ENCODE peak calls at places on chromosomes 1 and 21, in four cellular contexts. One of them, this sample, is unnamed.

GRCh38 chr1:39900662-39901485 is 843 bp downstream of the MYCL start:
- DNase-seq in K562: peak; percentile 49
- DNase-seq in HepG2: no peak
- DNase-seq in H1: peak; percentile 67
- DNase-seq in this sample: no peak

GRCh38 chr1:112341986-112342385 is 54.0 kb upstream of the CTTNBP2NL start:
- DNase-seq in HepG2: no peak
- DNase-seq in K562: no peak
- DNase-seq in H1: no peak
- DNase-seq in this sample: no peak

GRCh38 chr1:93328809-93329477 is 16.8 kb upstream of the DR1 start:
- DNase-seq in K562: no peak
- DNase-seq in H1: no peak
- DNase-seq in HepG2: no peak
- DNase-seq in this sample: no peak

GRCh38 chr1:210074904-210075303 is 136.9 kb downstream of the SYT14 start:
- DNase-seq in HepG2: no peak
- DNase-seq in K562: no peak
- DNase-seq in H1: no peak
- DNase-seq in this sample: no peak

GRCh38 chr1:58900401-58900800 is 116.6 kb upstream of the JUN start:
- DNase-seq in H1: no peak
- DNase-seq in K562: no peak
- DNase-seq in HepG2: no peak
- DNase-seq in this sample: no peak

GRCh38 chr21:42437786-42438185 is 34.1 kb downstream of the UBASH3A start:
- DNase-seq in K562: no peak
- DNase-seq in H1: no peak
- DNase-seq in HepG2: no peak
- DNase-seq in this sample: no peak

GRCh38 chr1:18015719-18016118 is 91.9 kb upstream of the IGSF21 start:
- DNase-seq in HepG2: no peak
- DNase-seq in K562: no peak
- DNase-seq in H1: no peak
- DNase-seq in this sample: no peak

GRCh38 chr1:93607814-93608187 is 73.8 kb downstream of the BCAR3 start:
- DNase-seq in HepG2: no peak
- DNase-seq in H1: no peak
- DNase-seq in K562: no peak
- DNase-seq in this sample: no peak

GRCh38 chr1:13950637-13951036 is 250.6 kb downstream of the PRDM2 start:
- DNase-seq in HepG2: no peak
- DNase-seq in K562: peak; percentile 53
- DNase-seq in H1: peak; percentile 71
- DNase-seq in this sample: no peak

GRCh38 chr21:41932576-41933258 is 21.1 kb downstream of the C2CD2 start:
- DNase-seq in HepG2: peak; percentile 77
- DNase-seq in H1: no peak
- DNase-seq in K562: peak; percentile 73
- DNase-seq in this sample: no peak

GRCh38 chr21:42567181-42567560 is 53.5 kb downstream of the SLC37A1 start:
- DNase-seq in K562: no peak
- DNase-seq in H1: no peak
- DNase-seq in HepG2: no peak
- DNase-seq in this sample: no peak

GRCh38 chr1:118461154-118461553 is 276.1 kb upstream of the SPAG17 start:
- DNase-seq in H1: no peak
- DNase-seq in HepG2: peak; percentile 1
- DNase-seq in K562: no peak
- DNase-seq in this sample: no peak

GRCh38 chr1:199084293-199084692 is 445.5 kb downstream of the PTPRC start:
- DNase-seq in H1: no peak
- DNase-seq in K562: no peak
- DNase-seq in HepG2: no peak
- DNase-seq in this sample: no peak

GRCh38 chr1:58149266-58149812 is 397.2 kb downstream of the OMA1 start:
- DNase-seq in H1: no peak
- DNase-seq in K562: no peak
- DNase-seq in HepG2: no peak
- DNase-seq in this sample: no peak

GRCh38 chr1:44292641-44293040 is 62.4 kb downstream of the ERI3 start:
- DNase-seq in H1: no peak
- DNase-seq in HepG2: no peak
- DNase-seq in K562: no peak
- DNase-seq in this sample: no peak

GRCh38 chr1:53316058-53316741 is 11.7 kb downstream of the LRP8 start:
- DNase-seq in K562: peak; percentile 38
- DNase-seq in HepG2: no peak
- DNase-seq in H1: no peak
- DNase-seq in this sample: no peak

GRCh38 chr1:173393655-173393993 is 83.5 kb upstream of the PRDX6 start:
- DNase-seq in K562: no peak
- DNase-seq in H1: no peak
- DNase-seq in HepG2: no peak
- DNase-seq in this sample: no peak

GRCh38 chr1:98467122-98467521 is 194.4 kb upstream of the SNX7 start:
- DNase-seq in K562: no peak
- DNase-seq in HepG2: no peak
- DNase-seq in H1: no peak
- DNase-seq in this sample: no peak

GRCh38 chr1:208270679-208271111 is 26.5 kb upstream of the PLXNA2 start:
- DNase-seq in H1: no peak
- DNase-seq in HepG2: no peak
- DNase-seq in K562: no peak
- DNase-seq in this sample: no peak
- TF ChIP-seq MAFK in H1: no peak
- TF ChIP-seq MAFK in HepG2: no peak
- TF ChIP-seq MAFK in K562: no peak
- TF ChIP-seq MAFK in this sample: no peak

GRCh38 chr1:231392380-231393131 is 29.5 kb downstream of the EGLN1 start:
- DNase-seq in H1: no peak
- DNase-seq in K562: no peak
- DNase-seq in HepG2: no peak
- DNase-seq in this sample: no peak

GRCh38 chr1:231395051-231395995 is 26.8 kb downstream of the EGLN1 start:
- DNase-seq in HepG2: peak; percentile 74
- DNase-seq in K562: no peak
- DNase-seq in H1: no peak
- DNase-seq in this sample: peak; percentile 91

GRCh38 chr1:231395996-231396385 is 26.1 kb downstream of the EGLN1 start:
- DNase-seq in HepG2: no peak
- DNase-seq in H1: no peak
- DNase-seq in K562: no peak
- DNase-seq in this sample: no peak

GRCh38 chr1:231396643-231397042 is 25.4 kb downstream of the EGLN1 start:
- DNase-seq in HepG2: no peak
- DNase-seq in K562: no peak
- DNase-seq in H1: no peak
- DNase-seq in this sample: no peak

GRCh38 chr1:231393668-231394067 is 28.4 kb downstream of the EGLN1 start:
- DNase-seq in H1: no peak
- DNase-seq in K562: no peak
- DNase-seq in HepG2: peak; percentile 28
- DNase-seq in this sample: peak; percentile 65
- TF ChIP-seq RNF2 in H1: no peak
- TF ChIP-seq RNF2 in K562: no peak
- TF ChIP-seq RNF2 in HepG2: no peak
- TF ChIP-seq RNF2 in this sample: no peak

DNA sequence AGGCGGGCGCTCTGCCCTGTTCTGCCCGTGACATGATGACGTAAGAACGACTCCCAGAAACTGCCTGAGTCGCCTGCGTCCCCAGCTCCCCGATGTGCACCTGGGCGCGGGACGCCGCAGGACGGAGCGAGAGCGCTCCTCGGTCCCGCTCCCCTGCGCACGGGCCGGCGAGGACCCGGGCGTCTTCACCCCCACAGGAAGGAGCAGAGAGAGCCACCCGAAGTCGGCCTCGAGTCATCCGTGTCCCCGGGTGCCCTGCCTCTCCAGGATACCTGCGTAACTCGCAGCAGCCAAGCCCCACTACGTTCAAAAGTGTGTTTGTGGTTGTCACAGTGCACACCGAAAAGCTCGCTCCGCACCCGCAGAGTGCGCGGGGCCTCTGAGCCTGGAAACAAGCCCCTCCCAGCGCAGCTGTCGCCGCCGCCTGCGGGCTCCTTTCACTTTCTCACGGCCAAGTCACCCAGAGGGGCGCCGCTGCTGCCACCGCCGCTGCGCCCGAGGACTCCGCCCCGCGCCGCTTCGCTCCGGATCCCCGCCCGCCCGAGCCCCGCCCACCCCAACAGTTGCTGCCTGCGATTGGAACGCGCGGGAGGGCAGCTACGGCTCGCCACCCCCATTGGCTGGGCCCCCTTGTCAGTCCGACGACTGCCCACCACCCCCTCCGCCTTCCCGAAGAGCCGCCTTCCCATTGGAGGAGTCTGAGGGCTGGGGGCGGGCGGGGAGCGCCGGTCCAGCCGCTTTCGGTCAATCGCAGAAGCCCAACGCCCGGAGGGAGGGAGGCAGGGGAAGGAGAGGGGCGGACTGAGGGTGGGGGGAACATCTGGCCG is 3.1 kb upstream of the ZBTB18 start:
- DNase-seq in HepG2: peak; percentile 96
- DNase-seq in K562: peak; percentile 99
- DNase-seq in H1: peak; percentile 87
- DNase-seq in this sample: peak; percentile 99
- TF ChIP-seq MAFK in HepG2: no peak
- TF ChIP-seq MAFK in K562: no peak
- TF ChIP-seq MAFK in H1: no peak
- TF ChIP-seq MAFK in this sample: no peak

GRCh38 chr1:185463011-185463410 is 146.0 kb upstream of the IVNS1ABP start:
- DNase-seq in K562: no peak
- DNase-seq in HepG2: no peak
- DNase-seq in H1: no peak
- DNase-seq in this sample: no peak
- TF ChIP-seq RNF2 in K562: no peak
- TF ChIP-seq RNF2 in HepG2: no peak
- TF ChIP-seq RNF2 in H1: no peak
- TF ChIP-seq RNF2 in this sample: no peak

GRCh38 chr1:206502813-206503212 is 4.5 kb upstream of the RASSF5 start:
- DNase-seq in H1: no peak
- DNase-seq in HepG2: no peak
- DNase-seq in K562: no peak
- DNase-seq in this sample: no peak

GRCh38 chr1:206503591-206504362 is 3.6 kb upstream of the RASSF5 start:
- DNase-seq in HepG2: peak; percentile 15
- DNase-seq in K562: peak; percentile 80
- DNase-seq in H1: no peak
- DNase-seq in this sample: no peak

GRCh38 chr1:206504363-206504713 is 3.0 kb upstream of the RASSF5 start:
- DNase-seq in H1: no peak
- DNase-seq in HepG2: no peak
- DNase-seq in K562: no peak
- DNase-seq in this sample: no peak

GRCh38 chr1:206501881-206502280 is 5.5 kb upstream of the RASSF5 start:
- DNase-seq in K562: no peak
- DNase-seq in H1: no peak
- DNase-seq in HepG2: no peak
- DNase-seq in this sample: no peak

GRCh38 chr1:206502403-206502802 is 4.9 kb upstream of the RASSF5 start:
- DNase-seq in HepG2: no peak
- DNase-seq in K562: no peak
- DNase-seq in H1: no peak
- DNase-seq in this sample: no peak
- TF ChIP-seq MAFK in HepG2: no peak
- TF ChIP-seq MAFK in K562: no peak
- TF ChIP-seq MAFK in H1: no peak
- TF ChIP-seq MAFK in this sample: no peak

GRCh38 chr1:203556047-203556851 is 62.3 kb downstream of the OPTC start:
- DNase-seq in K562: no peak
- DNase-seq in H1: peak; percentile 62
- DNase-seq in HepG2: no peak
- DNase-seq in this sample: no peak

GRCh38 chr1:203555484-203556046 is 61.6 kb downstream of the OPTC start:
- DNase-seq in K562: no peak
- DNase-seq in H1: no peak
- DNase-seq in HepG2: no peak
- DNase-seq in this sample: no peak

GRCh38 chr1:203557390-203557789 is 63.4 kb downstream of the OPTC start:
- DNase-seq in HepG2: no peak
- DNase-seq in H1: no peak
- DNase-seq in K562: no peak
- DNase-seq in this sample: no peak

GRCh38 chr1:203559523-203559922 is 65.6 kb downstream of the OPTC start:
- DNase-seq in H1: no peak
- DNase-seq in HepG2: no peak
- DNase-seq in K562: no peak
- DNase-seq in this sample: no peak

GRCh38 chr1:203557958-203558760 is 64.2 kb downstream of the OPTC start:
- DNase-seq in H1: no peak
- DNase-seq in K562: no peak
- DNase-seq in HepG2: no peak
- DNase-seq in this sample: peak; percentile 76
- TF ChIP-seq RNF2 in H1: no peak
- TF ChIP-seq RNF2 in K562: no peak
- TF ChIP-seq RNF2 in HepG2: no peak
- TF ChIP-seq RNF2 in this sample: no peak

DNA sequence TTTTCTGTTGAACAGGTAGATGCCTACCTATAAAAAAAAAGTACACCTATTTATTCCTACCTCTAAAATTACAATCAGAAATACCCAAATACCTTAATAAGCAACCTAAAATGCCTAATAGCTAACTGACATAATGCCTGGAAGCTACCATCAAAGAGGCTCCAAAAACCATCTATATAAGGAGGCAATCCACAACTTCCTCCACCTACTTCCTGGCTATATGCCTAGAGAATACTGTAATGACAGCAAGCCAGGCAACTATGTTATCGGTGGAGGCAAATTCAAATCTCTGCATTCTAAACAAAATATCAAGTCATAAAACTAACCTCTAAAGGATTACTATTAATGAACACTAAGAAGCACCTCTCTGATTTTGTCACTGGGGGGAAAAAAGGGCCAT is 10.1 kb downstream of the ZNF644 start:
- DNase-seq in H1: no peak
- DNase-seq in K562: no peak
- DNase-seq in HepG2: no peak
- DNase-seq in this sample: no peak
- TF ChIP-seq MAFK in H1: no peak
- TF ChIP-seq MAFK in K562: no peak
- TF ChIP-seq MAFK in HepG2: no peak
- TF ChIP-seq MAFK in this sample: no peak